ENCODE peak calls at places on chromosomes 11 and 22, in nine cellular contexts. H is ovary, V is suprapubic skin, P is sigmoid colon, Z is K562, I is A549, E is tibial nerve, K is transverse colon, S is GM12878. W is an unnamed sample.

GRCh38 chr22:30565341-30565740 is 9.1 kb downstream of the GAL3ST1 start:
- DNase-seq in H (no peak), V (no peak), P (no peak), Z (no peak), I (no peak), E (no peak), K (no peak), S (no peak), W (no peak)

GRCh38 chr22:17970205-17970708 is 54.1 kb downstream of the MICAL3 start:
- DNase-seq in H (no peak), V (no peak), P (no peak), Z (peak; percentile 58), I (no peak), E (no peak), K (no peak), S (no peak), W (no peak)

GRCh38 chr11:128453444-128454336 is 133.7 kb downstream of the ETS1 start:
- DNase-seq in H (peak; percentile 79), V (no peak), P (peak; percentile 91), Z (no peak), I (no peak), E (peak; percentile 71), K (peak; percentile 62), S (no peak), W (peak; percentile 59)

GRCh38 chr22:49975543-49976389 is 15.2 kb downstream of the PIM3 start:
- DNase-seq in H (peak; percentile 24), V (peak; percentile 77), P (peak; percentile 69), Z (peak; percentile 36), I (peak; percentile 41), E (no peak), K (peak; percentile 37), S (no peak), W (peak; percentile 23)

GRCh38 chr22:50027639-50028537 is 15.3 kb upstream of the IL17REL start:
- DNase-seq in H (peak; percentile 14), V (peak; percentile 79), P (peak; percentile 55), Z (no peak), I (peak; percentile 61), E (no peak), K (peak; percentile 8), S (no peak), W (peak; percentile 87)

GRCh38 chr11:68331338-68331947 is 19.1 kb downstream of the LRP5 start:
- DNase-seq in H (no peak), V (no peak), P (no peak), Z (no peak), I (no peak), E (no peak), K (peak; percentile 51), S (no peak), W (no peak)

GRCh38 chr11:123273616-123274015 is 78.6 kb upstream of the CLMP start:
- DNase-seq in H (no peak), V (no peak), P (no peak), Z (no peak), I (no peak), E (no peak), K (no peak), S (no peak), W (no peak)

GRCh38 chr11:71962428-71963038 is 33.7 kb downstream of the RNF121 start:
- DNase-seq in H (no peak), V (no peak), P (no peak), Z (no peak), I (peak; percentile 38), E (no peak), K (no peak), S (peak; percentile 53), W (no peak)

DNA sequence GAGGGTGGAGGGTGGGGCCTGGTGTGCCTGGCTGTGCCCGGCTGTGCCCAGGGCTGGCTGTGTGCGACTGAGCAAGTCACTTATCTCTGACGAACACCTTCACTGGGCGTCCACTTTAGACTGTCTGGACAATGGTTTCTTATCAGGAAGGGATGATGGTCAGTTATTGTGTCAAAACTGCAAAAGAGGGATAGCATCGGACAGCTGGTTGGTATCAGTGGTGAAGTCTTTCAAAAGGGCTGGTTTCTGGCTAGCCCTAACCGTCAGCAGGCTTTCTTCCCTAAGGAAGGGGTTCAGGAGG is 4.1 kb upstream of the MGAT3 start:
- DNase-seq in H (no peak), V (no peak), P (no peak), Z (peak; percentile 61), I (no peak), E (no peak), K (no peak), S (no peak), W (peak; percentile 64)
- TF ChIP-seq POLR2A in H (no peak), V (no peak), P (no peak), Z (no peak), I (no peak), E (no peak), K (no peak), S (no peak), W (no peak)

GRCh38 chr11:118081241-118081958 is 4.5 kb downstream of the TMPRSS4 start:
- DNase-seq in H (no peak), V (no peak), P (no peak), Z (no peak), I (no peak), E (no peak), K (no peak), S (no peak), W (no peak)

GRCh38 chr11:118086913-118087768 is at the start of gene SMIM35:
- DNase-seq in H (no peak), V (no peak), P (no peak), Z (no peak), I (no peak), E (no peak), K (no peak), S (no peak), W (no peak)

GRCh38 chr11:118082880-118083543 is 3.8 kb downstream of the SMIM35 start:
- DNase-seq in H (no peak), V (no peak), P (no peak), Z (no peak), I (no peak), E (no peak), K (no peak), S (no peak), W (no peak)

GRCh38 chr11:118084656-118085055 is 2.1 kb downstream of the SMIM35 start:
- DNase-seq in H (no peak), V (no peak), P (no peak), Z (no peak), I (no peak), E (no peak), K (no peak), S (no peak), W (no peak)

DNA sequence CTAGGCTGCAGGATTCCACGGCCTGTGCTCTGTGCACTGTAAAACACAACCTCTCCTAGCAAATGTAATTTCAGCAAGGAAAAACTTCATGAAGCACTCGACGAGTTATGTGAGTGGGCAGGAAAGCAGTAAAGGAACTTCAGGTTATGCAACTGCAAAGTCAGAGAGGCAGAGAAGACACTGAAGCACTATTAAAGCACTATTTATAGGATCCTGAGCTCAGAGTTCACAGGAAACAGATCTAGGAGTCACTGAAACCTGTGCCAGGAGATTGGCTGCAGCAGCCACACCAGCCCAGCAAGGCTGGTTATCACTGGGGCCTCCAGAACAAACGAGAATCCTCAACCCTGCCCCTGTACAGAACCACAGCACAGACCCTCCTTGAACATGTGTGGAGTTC is 2.5 kb downstream of the SMIM35 start:
- DNase-seq in H (no peak), V (no peak), P (no peak), Z (no peak), I (no peak), E (no peak), K (peak; percentile 48), S (peak; percentile 4), W (no peak)
- TF ChIP-seq EP300 in H (no peak), V (no peak), P (no peak), Z (no peak), I (no peak), E (no peak), K (no peak), S (no peak), W (no peak)

GRCh38 chr11:65166893-65167292 is 3.1 kb upstream of the SPDYC start:
- DNase-seq in H (no peak), V (no peak), P (no peak), Z (no peak), I (no peak), E (no peak), K (no peak), S (no peak), W (no peak)

GRCh38 chr11:65165847-65166317 is 4.2 kb upstream of the SPDYC start:
- DNase-seq in H (no peak), V (no peak), P (no peak), Z (no peak), I (no peak), E (no peak), K (peak; percentile 60), S (no peak), W (no peak)

GRCh38 chr11:65172600-65172999 is 2.6 kb downstream of the SPDYC start:
- DNase-seq in H (peak; percentile 10), V (no peak), P (no peak), Z (no peak), I (no peak), E (no peak), K (no peak), S (no peak), W (no peak)

GRCh38 chr11:65170058-65170534 is at the start of gene SPDYC:
- DNase-seq in H (no peak), V (no peak), P (no peak), Z (peak; percentile 98), I (no peak), E (no peak), K (no peak), S (no peak), W (no peak)

DNA sequence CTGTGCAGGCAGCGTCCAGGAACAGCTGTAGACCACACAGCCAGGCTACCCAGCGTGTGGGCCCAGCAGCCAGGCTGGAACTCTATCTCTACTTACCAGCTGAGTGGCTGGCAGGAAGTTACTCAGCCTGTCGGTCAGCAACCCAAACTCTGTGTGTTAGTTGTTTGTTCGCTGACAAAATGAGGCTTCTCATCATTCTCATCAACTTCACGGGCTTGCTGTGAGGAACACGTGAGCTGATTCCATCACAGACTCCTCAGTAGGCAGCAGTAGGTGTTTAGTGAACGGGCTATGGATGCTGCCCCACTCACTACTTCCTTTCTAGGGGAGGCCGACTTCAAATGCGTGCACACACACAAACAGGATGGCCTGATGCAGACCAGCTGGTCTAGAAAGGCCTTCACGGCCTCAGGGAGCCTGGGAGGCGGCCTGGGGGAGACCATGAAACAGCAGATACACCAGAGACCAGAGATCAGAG is 830 bp upstream of the SPDYC start:
- DNase-seq in H (no peak), V (no peak), P (no peak), Z (peak; percentile 53), I (no peak), E (no peak), K (no peak), S (no peak), W (no peak)
- TF ChIP-seq POLR2A in H (no peak), V (no peak), P (no peak), Z (no peak), I (no peak), E (no peak), K (no peak), S (peak; percentile 52), W (no peak)

DNA sequence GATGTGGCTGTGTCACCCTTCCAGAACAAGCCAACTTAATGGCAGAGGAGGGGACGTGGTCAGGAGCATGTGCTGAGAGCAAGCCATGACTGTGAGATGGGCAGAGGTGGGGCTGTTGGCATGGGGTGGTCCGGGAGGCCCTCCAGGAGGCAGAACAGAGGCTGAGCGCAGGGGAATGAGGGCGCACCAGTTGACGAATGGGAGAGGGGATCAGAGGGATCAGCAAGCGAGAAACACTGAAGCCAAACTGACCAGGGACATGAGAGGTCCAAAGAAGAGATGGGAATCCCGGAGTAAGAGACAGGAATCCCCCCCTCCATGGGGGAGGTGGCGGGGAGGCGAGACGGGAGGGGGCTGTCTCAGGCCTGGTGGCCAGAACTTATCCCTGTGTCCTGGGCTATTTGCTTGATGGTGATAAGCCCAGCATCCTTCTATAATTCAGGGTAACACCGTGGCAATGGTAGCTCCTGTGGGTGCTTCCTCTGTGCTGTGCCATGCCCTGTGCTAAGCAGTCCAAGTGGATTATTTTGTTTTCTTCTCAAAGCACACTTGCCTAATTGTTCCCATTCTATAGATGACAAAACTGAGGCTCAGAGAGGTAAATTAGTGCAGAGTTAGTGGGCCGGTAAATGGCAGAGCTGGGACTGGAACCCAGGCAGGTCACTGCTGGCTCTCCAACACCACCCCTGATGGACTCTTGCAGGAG is 83.4 kb upstream of the SHISAL1 start:
- DNase-seq in H (peak; percentile 5), V (peak; percentile 48), P (no peak), Z (no peak), I (no peak), E (no peak), K (no peak), S (no peak), W (peak; percentile 10)
- TF ChIP-seq EP300 in H (no peak), V (no peak), P (no peak), Z (no peak), I (no peak), E (no peak), K (no peak), S (no peak), W (no peak)

W was measured in stomach.